ENCODE peak calls at places on chromosome 13, in four cellular contexts. N, D, T and M are unnamed samples. For H3K36me3, the result is how much of the 10 kb centered on the place peaks cover.

GRCh38 chr13:99812611-99813010 is 159.0 kb downstream of the ZIC5 start:
- DNase-seq in T (no peak), N (no peak), D (peak), M (no peak)

GRCh38 chr13:44854264-44855060 is 134.8 kb downstream of the NUFIP1 start:
- DNase-seq in T (no peak), N (peak), D (no peak), M (peak)

GRCh38 chr13:34201050-34201913 is 383.3 kb downstream of the RFC3 start:
- DNase-seq in D (no peak), N (no peak), T (no peak), M (no peak)

GRCh38 chr13:35283856-35284255 is 192.6 kb downstream of the MAB21L1 start:
- DNase-seq in N (no peak), D (no peak), T (no peak), M (no peak)

GRCh38 chr13:99610702-99611289 is 109.5 kb downstream of the TM9SF2 start:
- DNase-seq in D (no peak), T (peak), N (no peak), M (no peak)

GRCh38 chr13:21034602-21035190 is 26.7 kb downstream of the LATS2 start:
- DNase-seq in N (no peak), D (no peak), T (peak), M (no peak)

GRCh38 chr13:77530870-77531269 is 4.6 kb upstream of the SCEL start:
- DNase-seq in T (no peak), N (no peak), D (no peak), M (no peak)

GRCh38 chr13:71359641-71360040 is 507.4 kb downstream of the DACH1 start:
- DNase-seq in T (no peak), N (no peak), D (no peak), M (no peak)

GRCh38 chr13:95564948-95565347 is 12.4 kb downstream of the CLDN10 start:
- DNase-seq in N (no peak), T (no peak), D (no peak), M (no peak)

GRCh38 chr13:28492527-28493367 is 2.2 kb downstream of the FLT1 start:
- DNase-seq in T (peak), N (no peak), D (no peak), M (no peak)

GRCh38 chr13:113938716-113939115 is 35.2 kb downstream of the C13orf46 start:
- DNase-seq in N (no peak), T (no peak), D (no peak), M (no peak)

GRCh38 chr13:110542311-110542796 is 19.2 kb downstream of the RAB20 start:
- DNase-seq in D (no peak), T (no peak), N (no peak), M (no peak)
- H3K36me3 ChIP-seq in D (under half), T (under half), N (under half), M (under half)

GRCh38 chr13:112835796-112836195 is 133.2 kb upstream of the MCF2L start:
- DNase-seq in T (no peak), D (no peak), N (no peak), M (no peak)
- H3K36me3 ChIP-seq in T (under half), D (under half), N (under half), M (half or more)

GRCh38 chr13:52419080-52419479 is 13.1 kb upstream of the THSD1 start:
- DNase-seq in D (no peak), N (no peak), T (no peak), M (no peak)
- H3K36me3 ChIP-seq in D (under half), N (under half), T (under half), M (under half)

DNA sequence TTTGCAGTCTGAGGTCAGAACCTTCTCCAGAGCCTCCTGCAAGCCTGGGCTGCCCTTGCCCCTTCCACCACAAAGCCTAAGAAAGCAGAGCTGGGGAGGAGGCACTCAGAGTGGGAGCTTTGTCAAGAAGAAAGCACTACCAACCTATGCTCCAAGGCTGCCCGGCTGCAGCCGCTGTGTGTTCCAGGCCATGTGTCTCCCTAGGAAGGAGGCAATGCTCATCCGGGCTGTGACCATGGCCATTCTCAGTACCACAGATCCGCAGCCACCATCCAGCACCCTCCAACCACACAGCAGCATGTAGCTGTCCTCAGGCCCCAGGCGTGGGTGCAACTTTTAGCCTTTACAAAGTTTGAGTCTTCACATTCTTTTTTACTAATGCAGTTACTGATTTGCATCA is 22.0 kb downstream of the CARS2 start:
- DNase-seq in T (no peak), D (no peak), N (no peak), M (no peak)
- H3K36me3 ChIP-seq in T (under half), D (under half), N (under half), M (under half)

DNA sequence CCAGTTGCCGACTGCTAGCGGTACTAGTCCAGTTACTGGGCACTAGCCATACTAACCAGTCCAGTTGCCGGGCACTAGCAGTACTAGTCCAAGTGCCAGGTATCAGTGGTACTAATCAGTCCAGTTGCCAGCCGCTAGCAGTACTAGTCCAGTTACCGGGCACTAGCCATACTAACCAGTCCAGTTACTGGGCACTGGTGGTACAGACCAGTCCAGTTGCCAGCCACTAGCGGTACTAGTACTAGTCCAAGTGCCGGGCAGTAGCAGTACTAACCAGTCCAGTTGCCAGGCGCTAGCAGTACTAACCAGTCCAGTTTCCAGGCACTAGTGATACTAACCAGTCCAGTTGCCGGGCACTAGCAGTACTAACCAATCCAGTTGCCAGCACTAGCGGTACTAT is 124.1 kb upstream of the MCF2L start:
- DNase-seq in D (no peak), N (no peak), T (no peak), M (no peak)
- H3K36me3 ChIP-seq in D (under half), N (under half), T (under half), M (under half)